ENCODE peak calls at places on chromosomes 12 and 14, in five cellular contexts. S, R, Y, X and Z are unnamed samples.

GRCh38 chr12:71216725-71217579 is 59.2 kb upstream of the TSPAN8 start:
- DNase-seq in Y (no peak), S (no peak), R (peak; percentile 71), X (no peak), Z (no peak)

GRCh38 chr12:67222302-67222701 is 46.9 kb upstream of the CAND1 start:
- DNase-seq in R (peak; percentile 75), X (no peak), S (no peak), Y (no peak), Z (no peak)

GRCh38 chr12:89650239-89650638 is 58.4 kb downstream of the ATP2B1 start:
- DNase-seq in S (no peak), R (no peak), Y (no peak), X (no peak), Z (no peak)

GRCh38 chr14:34461334-34462131 is 507 bp downstream of the SPTSSA start:
- DNase-seq in Y (peak; percentile 43), R (peak; percentile 87), S (no peak), X (no peak), Z (no peak)

GRCh38 chr12:128387811-128388422 is 120.9 kb downstream of the TMEM132C start:
- DNase-seq in X (no peak), Y (peak; percentile 55), S (peak; percentile 33), R (peak; percentile 98), Z (no peak)

GRCh38 chr14:88844980-88845491 is 20.6 kb downstream of the TTC8 start:
- DNase-seq in X (no peak), S (no peak), R (no peak), Y (no peak), Z (no peak)

GRCh38 chr14:104137297-104138097 is 890 bp upstream of the KIF26A start:
- DNase-seq in R (peak; percentile 95), S (peak; percentile 60), Y (peak; percentile 40), X (peak; percentile 37), Z (peak; percentile 66)

GRCh38 chr14:54722791-54723432 is 156.0 kb downstream of the SAMD4A start:
- DNase-seq in Y (no peak), S (no peak), R (no peak), X (no peak), Z (no peak)

GRCh38 chr12:48352157-48352775 is 1.5 kb upstream of the ZNF641 start:
- DNase-seq in S (no peak), Y (no peak), X (no peak), R (no peak), Z (no peak)

GRCh38 chr12:46677749-46678148 is 148.0 kb downstream of the SLC38A4 start:
- DNase-seq in X (no peak), Y (no peak), R (peak; percentile 69), S (no peak), Z (no peak)

GRCh38 chr14:95234426-95234825 is 77.1 kb upstream of the DICER1 start:
- DNase-seq in S (no peak), R (no peak), X (no peak), Y (no peak), Z (no peak)

GRCh38 chr12:2959194-2959507 is at the start of gene TEAD4:
- DNase-seq in S (no peak), R (peak; percentile 98), Y (peak; percentile 69), X (no peak), Z (no peak)

GRCh38 chr14:67547224-67547780 is 14.2 kb downstream of the PLEKHH1 start:
- DNase-seq in Y (no peak), X (no peak), R (no peak), S (no peak), Z (no peak)

GRCh38 chr12:121767525-121768016 is 25.9 kb downstream of the RHOF start:
- DNase-seq in Y (peak; percentile 66), S (no peak), X (no peak), R (no peak), Z (no peak)

GRCh38 chr12:83432176-83432719 is 745.5 kb downstream of the TMTC2 start:
- DNase-seq in X (no peak), R (peak; percentile 61), Y (no peak), S (no peak), Z (no peak)

GRCh38 chr14:75689012-75689411 is 28.0 kb downstream of the TTLL5 start:
- DNase-seq in S (no peak), X (no peak), Y (peak; percentile 31), R (no peak), Z (no peak)

GRCh38 chr14:94682061-94682516 is 69.9 kb downstream of the SERPINA3 start:
- DNase-seq in Y (no peak), X (no peak), R (peak; percentile 78), S (no peak), Z (no peak)

GRCh38 chr14:32473476-32473875 is 144.4 kb downstream of the AKAP6 start:
- DNase-seq in Y (peak; percentile 25), S (no peak), R (peak; percentile 58), X (no peak), Z (no peak)

GRCh38 chr14:90905531-90905930 is 89.3 kb upstream of the TTC7B start:
- DNase-seq in Y (no peak), X (no peak), S (no peak), R (no peak), Z (no peak)

GRCh38 chr14:90903101-90903500 is 86.9 kb upstream of the TTC7B start:
- DNase-seq in S (peak; percentile 26), Y (peak; percentile 47), R (peak; percentile 76), X (peak; percentile 61), Z (no peak)

GRCh38 chr14:90897022-90897421 is 80.8 kb upstream of the TTC7B start:
- DNase-seq in R (no peak), X (no peak), S (no peak), Y (no peak), Z (no peak)

GRCh38 chr14:90900712-90901111 is 84.5 kb upstream of the TTC7B start:
- DNase-seq in S (no peak), Y (no peak), R (no peak), X (no peak), Z (no peak)
- TF ChIP-seq CTCF in S (no peak), Y (no peak), R (peak; percentile 48), X (no peak), Z (no peak)

DNA sequence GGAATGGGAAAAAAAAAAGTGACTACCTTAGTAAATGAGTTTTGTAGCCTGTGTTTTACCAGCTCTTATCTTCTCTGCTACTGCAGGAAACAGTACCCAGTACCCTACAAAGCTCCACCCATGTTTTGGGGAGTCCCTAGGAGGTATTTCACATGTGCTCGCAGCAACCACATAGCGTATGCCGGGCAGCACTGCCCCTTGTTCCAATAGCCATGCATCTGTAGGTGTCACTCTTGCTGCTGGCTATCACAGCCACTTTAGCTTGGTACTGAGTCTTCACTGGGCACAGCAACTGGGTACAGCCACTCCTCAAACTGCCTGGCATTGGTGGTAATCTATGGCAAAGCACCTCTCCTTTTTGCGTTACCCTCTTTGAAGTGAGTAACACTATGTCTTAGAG is 2.0 kb upstream of the MDM1 start:
- DNase-seq in S (no peak), Y (no peak), R (peak; percentile 73), X (no peak), Z (no peak)
- TF ChIP-seq CTCF in S (no peak), Y (no peak), R (peak; percentile 36), X (no peak), Z (no peak)

GRCh38 chr14:36254020-36254614 is 66.3 kb downstream of the MBIP start:
- DNase-seq in S (no peak), Y (no peak), X (no peak), R (peak; percentile 61), Z (no peak)
- TF ChIP-seq CTCF in S (no peak), Y (no peak), X (no peak), R (peak; percentile 77), Z (no peak)

DNA sequence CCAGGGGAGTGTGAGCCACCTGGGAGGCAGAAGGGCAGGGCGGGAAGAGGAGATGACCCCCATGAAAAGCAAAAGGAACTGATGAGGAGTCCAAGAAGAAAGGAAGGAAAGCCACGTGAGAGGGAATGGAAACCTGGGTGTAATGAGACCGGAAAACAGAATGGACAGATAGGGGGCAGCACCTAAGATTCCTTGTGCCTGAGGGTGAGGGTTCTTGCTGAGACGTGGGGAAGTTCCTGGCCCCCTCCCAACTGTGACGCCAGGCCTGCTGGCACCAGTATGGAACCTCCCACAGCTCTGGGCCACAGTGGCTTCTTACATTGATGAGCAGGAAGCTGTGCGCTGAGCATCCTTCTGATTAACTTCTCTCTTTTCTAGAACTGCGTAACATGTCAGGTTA is 30.8 kb downstream of the TTC7B start:
- DNase-seq in X (no peak), R (peak; percentile 73), S (no peak), Y (peak; percentile 64), Z (no peak)
- TF ChIP-seq CTCF in X (no peak), R (peak; percentile 71), S (no peak), Y (no peak), Z (no peak)